ENCODE peak calls at places on chromosomes 13 and 19, in five cellular contexts. N, Q, L, W and Z are unnamed samples.

GRCh38 chr19:50580240-50580639 is 12.0 kb upstream of the LRRC4B start:
- DNase-seq in W (no peak), Q (no peak), L (no peak), N (no peak), Z (no peak)

GRCh38 chr13:33287142-33287882 is 1.8 kb upstream of the STARD13 start:
- DNase-seq in L (no peak), N (no peak), W (no peak), Q (no peak), Z (no peak)

GRCh38 chr19:56333506-56333905 is 18.9 kb upstream of the ZSCAN5A start:
- DNase-seq in N (peak; percentile 64), Q (peak; percentile 67), W (no peak), L (peak; percentile 48), Z (peak; percentile 48)

GRCh38 chr19:43525836-43526771 is 897 bp downstream of the ETHE1 start:
- DNase-seq in N (peak; percentile 54), W (no peak), L (no peak), Q (no peak), Z (no peak)

GRCh38 chr13:112270951-112271350 is 105.2 kb upstream of the SPACA7 start:
- DNase-seq in L (no peak), W (no peak), Q (no peak), N (no peak), Z (no peak)

GRCh38 chr13:43657485-43657884 is 129.3 kb downstream of the ENOX1 start:
- DNase-seq in Q (no peak), L (no peak), N (no peak), W (no peak), Z (no peak)

GRCh38 chr13:110034031-110034430 is 247.6 kb upstream of the IRS2 start:
- DNase-seq in N (no peak), L (no peak), W (no peak), Q (no peak), Z (no peak)

GRCh38 chr13:53507741-53508140 is 479.1 kb downstream of the OLFM4 start:
- DNase-seq in W (no peak), L (no peak), N (no peak), Q (no peak), Z (no peak)

GRCh38 chr19:7397687-7398086 is 49.0 kb downstream of the ARHGEF18 start:
- DNase-seq in W (no peak), N (no peak), Q (peak; percentile 56), L (no peak), Z (no peak)

GRCh38 chr19:6873708-6874431 is 13.5 kb upstream of the ADGRE1 start:
- DNase-seq in N (no peak), L (no peak), Q (no peak), W (no peak), Z (no peak)

GRCh38 chr13:98482476-98483444 is 94.1 kb downstream of the STK24 start:
- DNase-seq in Q (no peak), L (no peak), W (no peak), N (no peak), Z (no peak)

GRCh38 chr13:25478186-25478585 is 106.4 kb downstream of the ATP8A2 start:
- DNase-seq in L (no peak), N (no peak), W (no peak), Q (peak; percentile 44), Z (no peak)

GRCh38 chr19:51333836-51334460 is 8.0 kb downstream of the VSIG10L start:
- DNase-seq in N (peak; percentile 58), W (no peak), L (peak; percentile 27), Q (no peak), Z (peak; percentile 49)

GRCh38 chr19:29771708-29772415 is 39.9 kb upstream of the CCNE1 start:
- DNase-seq in N (peak; percentile 86), Q (peak; percentile 41), W (no peak), L (peak; percentile 43), Z (peak; percentile 74)

GRCh38 chr13:74132768-74133656 is 1.2 kb downstream of the KLF12 start:
- DNase-seq in N (peak; percentile 48), L (no peak), W (no peak), Q (no peak), Z (no peak)

GRCh38 chr13:27791146-27791900 is 960 bp upstream of the GSX1 start:
- DNase-seq in L (no peak), N (no peak), W (no peak), Q (no peak), Z (no peak)

GRCh38 chr13:27309967-27310598 is 39.5 kb downstream of the RASL11A start:
- DNase-seq in W (no peak), N (no peak), L (peak; percentile 56), Q (no peak), Z (no peak)

GRCh38 chr19:2040647-2041435 is 10.2 kb downstream of the MKNK2 start:
- DNase-seq in W (no peak), Q (no peak), N (no peak), L (no peak), Z (no peak)

GRCh38 chr13:49657241-49657641 is 28.9 kb downstream of the ARL11 start:
- DNase-seq in L (no peak), W (no peak), Q (no peak), N (no peak), Z (no peak)

GRCh38 chr19:1252221-1252817 is 3.9 kb downstream of the MIDN start:
- DNase-seq in L (no peak), N (peak; percentile 55), Q (no peak), W (no peak), Z (no peak)

GRCh38 chr13:114072421-114072820 is 60.0 kb downstream of the RASA3 start:
- DNase-seq in Q (no peak), L (no peak), N (no peak), W (no peak), Z (no peak)

GRCh38 chr13:26867451-26868067 is 107.0 kb upstream of the GPR12 start:
- DNase-seq in N (no peak), W (no peak), Q (no peak), L (no peak), Z (peak; percentile 18)

GRCh38 chr13:35978607-35979316 is 152.4 kb downstream of the DCLK1 start:
- DNase-seq in W (no peak), L (peak; percentile 29), N (peak; percentile 54), Q (peak; percentile 42), Z (peak; percentile 47)

GRCh38 chr13:44758595-44759221 is 182.6 kb upstream of the TSC22D1 start:
- DNase-seq in W (no peak), N (no peak), Q (peak; percentile 22), L (no peak), Z (no peak)

GRCh38 chr13:45604892-45605291 is 10.6 kb downstream of the ERICH6B start:
- DNase-seq in N (no peak), L (no peak), W (no peak), Q (no peak), Z (peak; percentile 14)

GRCh38 chr13:33797622-33798021 is 20.3 kb upstream of the RFC3 start:
- DNase-seq in Q (no peak), N (no peak), W (no peak), L (no peak), Z (no peak)

GRCh38 chr13:50071399-50071798 is 56.2 kb downstream of the KCNRG start:
- DNase-seq in W (no peak), L (no peak), N (peak; percentile 10), Q (no peak), Z (no peak)

GRCh38 chr13:95221991-95222732 is 79.1 kb downstream of the ABCC4 start:
- DNase-seq in Q (no peak), N (no peak), W (no peak), L (no peak), Z (no peak)

GRCh38 chr13:70714993-70715392 is 606.7 kb upstream of the KLHL1 start:
- DNase-seq in Q (no peak), W (no peak), N (no peak), L (no peak), Z (no peak)

GRCh38 chr19:46368116-46368515 is 21.2 kb downstream of the PPP5C start:
- DNase-seq in W (no peak), Q (no peak), N (no peak), L (no peak), Z (no peak)
- TF ChIP-seq ZBTB33 in W (no peak), Q (no peak), N (no peak), L (no peak), Z (no peak)

GRCh38 chr13:48485447-48485846 is 47.4 kb downstream of the RCBTB2 start:
- DNase-seq in N (no peak), W (no peak), Q (no peak), L (no peak), Z (no peak)
- TF ChIP-seq ZBTB33 in N (no peak), W (no peak), Q (no peak), L (no peak), Z (no peak)

GRCh38 chr19:13781547-13781946 is 7.3 kb downstream of the C19orf53 start:
- DNase-seq in W (no peak), N (peak; percentile 86), Q (no peak), L (peak; percentile 54), Z (peak; percentile 77)

GRCh38 chr19:13782537-13782936 is 8.3 kb downstream of the C19orf53 start:
- DNase-seq in W (no peak), L (no peak), Q (no peak), N (no peak), Z (no peak)

GRCh38 chr19:13788991-13789390 is 6.3 kb upstream of the ZSWIM4 start:
- DNase-seq in L (no peak), Q (no peak), N (no peak), W (no peak), Z (no peak)

GRCh38 chr19:13783565-13784500 is 9.6 kb downstream of the C19orf53 start:
- DNase-seq in N (no peak), W (no peak), Q (no peak), L (no peak), Z (no peak)

DNA sequence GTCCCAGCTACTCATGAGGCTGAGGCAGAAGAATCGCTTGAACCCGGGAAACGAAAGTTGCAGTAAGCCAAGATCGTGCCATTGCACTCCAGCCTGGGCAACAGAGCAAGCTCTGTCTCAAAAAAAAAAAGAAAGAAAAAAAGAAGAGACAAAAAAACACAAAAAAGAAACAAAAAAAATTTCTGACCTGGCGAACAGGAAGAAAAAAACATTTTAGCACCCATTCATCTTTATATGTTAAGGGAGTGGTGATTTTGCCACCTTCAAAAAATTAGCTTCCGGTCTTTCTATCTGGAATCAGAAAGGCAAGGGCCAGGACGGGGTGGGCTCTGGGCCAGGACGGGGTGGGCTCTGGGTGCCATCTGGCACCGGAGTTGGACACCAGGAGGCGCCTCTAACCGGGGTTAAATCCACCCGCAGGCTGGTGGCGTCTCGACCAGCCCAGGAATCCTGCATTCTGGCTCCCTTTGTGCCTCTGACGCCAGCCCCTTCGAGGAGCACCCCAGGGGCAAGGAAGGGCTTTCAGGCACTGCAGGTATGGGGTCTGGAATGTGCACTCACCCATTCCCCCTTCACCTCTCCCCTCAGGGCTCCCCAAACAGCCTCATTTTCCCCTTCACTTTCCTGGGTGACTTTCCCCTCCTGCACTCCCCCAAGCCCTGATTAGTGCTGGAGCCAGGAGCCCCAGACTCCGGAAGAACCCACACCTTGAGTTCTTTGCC is 10.4 kb upstream of the ZSWIM4 start:
- DNase-seq in N (peak; percentile 90), Q (peak; percentile 44), W (no peak), L (peak; percentile 39), Z (peak; percentile 43)
- TF ChIP-seq ZBTB33 in N (no peak), Q (no peak), W (no peak), L (no peak), Z (no peak)

GRCh38 chr19:3979289-3979673 is 6.0 kb downstream of the EEF2 start:
- DNase-seq in N (peak; percentile 11), Q (no peak), W (no peak), L (no peak), Z (peak; percentile 14)

GRCh38 chr19:3978145-3978544 is 7.1 kb downstream of the EEF2 start:
- DNase-seq in Q (no peak), W (no peak), N (no peak), L (no peak), Z (no peak)

GRCh38 chr19:3981373-3981735 is 3.9 kb downstream of the EEF2 start:
- DNase-seq in Q (no peak), L (no peak), N (no peak), W (no peak), Z (no peak)

GRCh38 chr19:3980353-3981251 is 4.7 kb downstream of the EEF2 start:
- DNase-seq in L (no peak), W (no peak), Q (no peak), N (peak; percentile 22), Z (no peak)

GRCh38 chr19:3979674-3980352 is 5.5 kb downstream of the EEF2 start:
- DNase-seq in W (no peak), L (no peak), Q (no peak), N (peak; percentile 21), Z (peak; percentile 10)
- TF ChIP-seq ZBTB33 in W (no peak), L (no peak), Q (no peak), N (no peak), Z (no peak)